ENCODE peak calls at places on chromosomes 16 and 17, in seven cellular contexts. X is tibial artery, O is cardiac fibroblast, N is uterus, F is stomach, R is IMR-90, Z is foreskin fibroblast. B is an unnamed sample.

GRCh38 chr16:12340151-12340733 is 363.7 kb downstream of the SNX29 start:
- DNase-seq in X (peak), O (peak), N (no peak), F (peak), R (peak), Z (peak), B (no peak)

GRCh38 chr17:56141046-56141839 is 12.0 kb upstream of the ANKFN1 start:
- DNase-seq in X (no peak), O (no peak), N (no peak), F (no peak), R (peak), Z (no peak), B (no peak)

GRCh38 chr16:68733570-68733969 is 3.5 kb upstream of the CDH1 start:
- DNase-seq in X (no peak), O (no peak), N (no peak), F (no peak), R (no peak), Z (no peak), B (no peak)

GRCh38 chr17:60601443-60602384 is 1.7 kb downstream of the PPM1D start:
- DNase-seq in X (no peak), O (peak), N (peak), F (peak), R (peak), Z (peak), B (no peak)

GRCh38 chr16:83215417-83216001 is 588.7 kb downstream of the CDH13 start:
- DNase-seq in X (no peak), O (peak), N (no peak), F (peak), R (peak), Z (peak), B (no peak)

GRCh38 chr17:33461051-33461450 is 168.0 kb upstream of the ASIC2 start:
- DNase-seq in X (no peak), O (no peak), N (no peak), F (no peak), R (no peak), Z (no peak), B (no peak)

GRCh38 chr17:9343513-9343912 is 232.1 kb downstream of the STX8 start:
- DNase-seq in X (no peak), O (no peak), N (peak), F (no peak), R (peak), Z (no peak), B (no peak)

GRCh38 chr17:57544381-57544780 is 200.7 kb downstream of the CCDC182 start:
- DNase-seq in X (no peak), O (no peak), N (no peak), F (no peak), R (no peak), Z (no peak), B (no peak)

GRCh38 chr16:54374136-54374535 is 87.5 kb upstream of the IRX3 start:
- DNase-seq in X (no peak), O (peak), N (no peak), F (no peak), R (peak), Z (peak), B (no peak)

GRCh38 chr17:43832168-43832975 is 574 bp downstream of the MPP3 start:
- DNase-seq in X (peak), O (peak), N (peak), F (peak), R (peak), Z (peak), B (peak)

GRCh38 chr16:89365044-89365467 is 125.3 kb downstream of the ANKRD11 start:
- DNase-seq in X (no peak), O (peak), N (no peak), F (no peak), R (peak), Z (peak), B (peak)

GRCh38 chr16:9351440-9351839 is 260.0 kb downstream of the HAPSTR1 start:
- DNase-seq in X (no peak), O (no peak), N (no peak), F (peak), R (no peak), Z (no peak), B (no peak)

GRCh38 chr16:4795181-4795827 is at the start of gene SMIM22:
- DNase-seq in X (no peak), O (no peak), N (no peak), F (peak), R (no peak), Z (no peak), B (no peak)

GRCh38 chr16:4358831-4359561 is 7.9 kb upstream of the PAM16 start:
- DNase-seq in X (peak), O (peak), N (peak), F (peak), R (no peak), Z (peak), B (no peak)

GRCh38 chr16:735982-736453 is 4.8 kb downstream of the CIAO3 start:
- DNase-seq in X (no peak), O (no peak), N (no peak), F (no peak), R (no peak), Z (no peak), B (no peak)

GRCh38 chr16:12010388-12011251 is 34.1 kb downstream of the SNX29 start:
- DNase-seq in X (no peak), O (peak), N (no peak), F (no peak), R (no peak), Z (peak), B (no peak)

GRCh38 chr16:22198547-22199293 is 7.4 kb upstream of the EEF2K start:
- DNase-seq in X (no peak), O (peak), N (no peak), F (no peak), R (peak), Z (peak), B (no peak)

GRCh38 chr17:57899822-57900221 is 50.0 kb upstream of the MRPS23 start:
- DNase-seq in X (no peak), O (no peak), N (peak), F (peak), R (no peak), Z (peak), B (no peak)

GRCh38 chr16:25009822-25010221 is 5.3 kb downstream of the ARHGAP17 start:
- DNase-seq in X (no peak), O (no peak), N (no peak), F (no peak), R (peak), Z (peak), B (no peak)

GRCh38 chr16:78097522-78097921 is 1.9 kb upstream of the WWOX start:
- DNase-seq in X (no peak), O (no peak), N (no peak), F (no peak), R (no peak), Z (no peak), B (no peak)

GRCh38 chr16:53018834-53019416 is 33.8 kb downstream of the CHD9NB start:
- DNase-seq in X (no peak), O (no peak), N (no peak), F (no peak), R (no peak), Z (no peak), B (no peak)

GRCh38 chr17:35765731-35766488 is 5.2 kb downstream of the C17orf50 start:
- DNase-seq in X (no peak), O (no peak), N (no peak), F (no peak), R (no peak), Z (no peak), B (no peak)

GRCh38 chr17:51657224-51657623 is 396.9 kb downstream of the UTP18 start:
- DNase-seq in X (no peak), O (no peak), N (no peak), F (no peak), R (no peak), Z (no peak), B (no peak)

GRCh38 chr17:64063766-64064224 is 43.4 kb upstream of the ICAM2 start:
- DNase-seq in X (no peak), O (peak), N (peak), F (peak), R (peak), Z (peak), B (no peak)

GRCh38 chr17:44137891-44138709 is 3.6 kb upstream of the HROB start:
- DNase-seq in X (peak), O (peak), N (peak), F (peak), R (peak), Z (peak), B (peak)

GRCh38 chr17:43079578-43080302 is 45.4 kb downstream of the BRCA1 start:
- DNase-seq in X (no peak), O (no peak), N (no peak), F (no peak), R (no peak), Z (no peak), B (no peak)

GRCh38 chr17:69677130-69677529 is 262.6 kb downstream of the MAP2K6 start:
- DNase-seq in X (no peak), O (peak), N (no peak), F (no peak), R (no peak), Z (peak), B (no peak)
- TF ChIP-seq CTCF in X (no peak), O (no peak), N (no peak), F (no peak), R (no peak), Z (no peak), B (no peak)

GRCh38 chr17:73148540-73149334 is 16.1 kb upstream of the SSTR2 start:
- DNase-seq in X (no peak), O (no peak), N (no peak), F (no peak), R (no peak), Z (no peak), B (no peak)

GRCh38 chr17:73140531-73140930 is 24.3 kb upstream of the SSTR2 start:
- DNase-seq in X (no peak), O (no peak), N (no peak), F (no peak), R (no peak), Z (no peak), B (no peak)

GRCh38 chr17:73141411-73141810 is 23.4 kb upstream of the SSTR2 start:
- DNase-seq in X (no peak), O (no peak), N (no peak), F (no peak), R (no peak), Z (no peak), B (no peak)

GRCh38 chr17:73142763-73143395 is 21.9 kb upstream of the SSTR2 start:
- DNase-seq in X (no peak), O (peak), N (no peak), F (no peak), R (peak), Z (peak), B (no peak)

GRCh38 chr17:73145641-73146040 is 19.2 kb upstream of the SSTR2 start:
- DNase-seq in X (no peak), O (no peak), N (no peak), F (no peak), R (no peak), Z (no peak), B (no peak)
- H3K4me3 ChIP-seq in X (no peak), O (no peak), N (no peak), F (no peak), R (no peak), Z (no peak), B (no peak)

DNA sequence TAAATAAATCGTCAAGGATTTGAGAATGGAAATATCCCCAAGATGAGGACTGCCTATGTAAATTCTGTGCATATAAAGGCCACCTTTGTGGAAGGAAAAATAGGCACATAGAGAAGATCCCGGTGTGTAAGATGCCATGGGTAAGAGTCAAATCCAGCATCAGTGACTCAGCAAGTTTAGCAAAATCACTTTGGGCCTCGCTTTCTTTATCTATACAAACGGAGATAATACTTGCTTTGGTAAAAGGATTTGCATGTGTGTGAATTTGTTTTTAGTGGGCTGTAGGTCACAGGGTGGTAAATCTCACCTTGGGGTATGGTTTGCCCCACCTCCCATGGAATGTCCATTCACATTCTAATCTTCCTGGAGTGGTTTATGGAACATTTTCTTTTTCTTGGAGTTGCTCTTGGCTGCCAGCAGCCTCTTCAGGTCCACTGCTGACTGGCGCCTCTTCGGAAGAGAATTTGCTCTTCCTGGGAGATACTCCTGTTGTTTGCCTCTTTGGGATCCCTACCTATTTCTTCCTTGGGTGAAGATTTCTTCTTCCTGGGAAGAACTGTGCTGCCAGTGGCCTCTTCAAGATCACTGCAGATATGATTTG is 587.6 kb downstream of the CDH11 start:
- DNase-seq in X (no peak), O (no peak), N (no peak), F (no peak), R (no peak), Z (no peak), B (no peak)
- TF ChIP-seq CTCF in X (no peak), O (no peak), N (no peak), F (no peak), R (no peak), Z (no peak), B (no peak)

GRCh38 chr17:74354561-74354960 is 7.1 kb downstream of the BTBD17 start:
- DNase-seq in X (no peak), O (no peak), N (no peak), F (no peak), R (no peak), Z (no peak), B (no peak)
- H3K4me3 ChIP-seq in X (no peak), O (no peak), N (no peak), F (no peak), R (no peak), Z (no peak), B (no peak)

DNA sequence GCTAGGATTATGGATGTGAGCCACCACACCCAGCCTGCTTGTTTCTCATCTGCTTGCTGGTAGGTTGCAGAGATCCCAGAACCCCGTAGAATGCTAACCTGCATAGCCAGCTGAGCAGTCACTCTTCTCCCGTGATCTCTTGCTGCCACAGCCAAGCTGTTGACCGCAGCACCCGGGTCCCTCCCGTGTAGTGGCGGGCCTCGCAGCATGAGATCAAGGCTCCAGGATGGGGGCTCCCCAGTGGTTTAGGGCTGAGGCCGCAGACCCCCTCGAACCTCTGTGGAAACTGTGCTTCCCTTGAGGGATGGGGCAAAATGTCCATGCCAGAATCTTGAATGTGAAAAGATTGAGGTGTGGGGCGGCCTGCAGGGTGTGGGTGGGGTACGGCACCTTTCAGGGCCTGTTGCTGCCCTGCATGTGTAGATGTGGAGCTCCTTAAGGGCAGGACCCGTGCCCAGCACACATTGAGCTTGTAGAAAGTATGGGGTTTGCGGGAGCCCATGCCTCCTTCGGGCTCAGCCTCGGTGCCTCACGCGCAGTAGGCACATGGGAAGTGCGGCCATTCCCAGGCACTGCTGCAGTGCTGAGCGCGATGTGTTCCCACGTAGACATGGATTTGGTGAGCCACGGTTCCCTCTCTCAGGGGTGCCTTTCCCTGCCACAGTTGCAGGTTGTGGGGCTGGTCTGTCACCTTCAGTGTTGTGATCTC is 99.9 kb downstream of the BANP start:
- DNase-seq in X (no peak), O (no peak), N (no peak), F (no peak), R (no peak), Z (no peak), B (no peak)
- TF ChIP-seq CTCF in X (no peak), O (no peak), N (no peak), F (no peak), R (no peak), Z (no peak), B (no peak)

GRCh38 chr16:86496262-86496928 is 13.9 kb upstream of the FOXF1 start:
- DNase-seq in X (no peak), O (no peak), N (no peak), F (no peak), R (no peak), Z (no peak), B (no peak)

GRCh38 chr16:86498155-86498651 is 12.1 kb upstream of the FOXF1 start:
- DNase-seq in X (no peak), O (no peak), N (no peak), F (no peak), R (peak), Z (no peak), B (no peak)

GRCh38 chr16:86497551-86498021 is 12.7 kb upstream of the FOXF1 start:
- DNase-seq in X (no peak), O (no peak), N (no peak), F (no peak), R (no peak), Z (no peak), B (no peak)

GRCh38 chr16:86495756-86496261 is 14.5 kb upstream of the FOXF1 start:
- DNase-seq in X (no peak), O (no peak), N (no peak), F (no peak), R (no peak), Z (no peak), B (no peak)

DNA sequence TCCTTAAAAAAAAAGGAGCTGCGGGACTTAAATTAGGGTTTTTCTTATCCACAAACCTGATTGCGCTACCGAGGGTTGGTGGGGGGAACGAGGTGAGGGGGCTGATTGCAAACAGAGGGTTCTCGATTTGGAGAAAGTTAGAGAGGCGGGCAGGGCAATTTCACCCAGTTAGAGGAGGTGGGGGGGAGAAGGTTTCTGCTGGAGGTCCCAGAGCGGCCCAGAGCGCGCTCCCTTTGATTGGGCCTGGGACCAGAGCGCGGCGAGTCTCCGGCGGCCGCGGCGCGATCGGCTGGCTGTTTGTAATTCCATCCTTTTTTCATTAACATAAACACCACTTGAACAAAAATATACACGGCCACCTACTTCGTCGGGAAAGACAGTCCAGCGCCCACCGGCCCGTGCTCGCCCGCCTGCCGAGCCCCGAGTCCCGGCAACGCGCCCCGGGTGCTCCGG is 13.4 kb upstream of the FOXF1 start:
- DNase-seq in X (no peak), O (no peak), N (no peak), F (no peak), R (peak), Z (no peak), B (no peak)
- H3K4me3 ChIP-seq in X (no peak), O (no peak), N (no peak), F (peak), R (peak), Z (no peak), B (no peak)

GRCh38 chr16:1985466-1986150 is 1.6 kb downstream of the GFER start:
- DNase-seq in X (no peak), O (no peak), N (no peak), F (no peak), R (no peak), Z (no peak), B (no peak)

GRCh38 chr16:1983053-1983543 is 895 bp upstream of the GFER start:
- DNase-seq in X (no peak), O (no peak), N (no peak), F (no peak), R (no peak), Z (no peak), B (no peak)

GRCh38 chr16:1984347-1985225 is 593 bp downstream of the GFER start:
- DNase-seq in X (no peak), O (peak), N (no peak), F (no peak), R (peak), Z (peak), B (no peak)

GRCh38 chr16:1981972-1982574 is 804 bp upstream of the NOXO1 start:
- DNase-seq in X (no peak), O (no peak), N (no peak), F (no peak), R (no peak), Z (no peak), B (no peak)

GRCh38 chr16:1983544-1984346 is at the start of gene GFER:
- DNase-seq in X (peak), O (peak), N (peak), F (peak), R (peak), Z (peak), B (peak)
- TF ChIP-seq CTCF in X (peak), O (peak), N (peak), F (no peak), R (peak), Z (peak), B (peak)

GRCh38 chr17:74390680-74391653 is 23.7 kb downstream of the GPR142 start:
- DNase-seq in X (no peak), O (no peak), N (no peak), F (no peak), R (no peak), Z (no peak), B (no peak)

GRCh38 chr17:74394275-74394950 is 27.1 kb downstream of the GPR142 start:
- DNase-seq in X (no peak), O (no peak), N (no peak), F (no peak), R (no peak), Z (no peak), B (no peak)

GRCh38 chr17:74393323-74393942 is 26.1 kb downstream of the GPR142 start:
- DNase-seq in X (no peak), O (no peak), N (no peak), F (no peak), R (no peak), Z (no peak), B (no peak)

GRCh38 chr17:74391771-74392170 is 24.5 kb downstream of the GPR142 start:
- DNase-seq in X (no peak), O (no peak), N (no peak), F (peak), R (no peak), Z (no peak), B (no peak)

GRCh38 chr17:74392848-74393247 is 25.5 kb downstream of the GPR142 start:
- DNase-seq in X (no peak), O (no peak), N (no peak), F (no peak), R (no peak), Z (no peak), B (no peak)
- H3K4me3 ChIP-seq in X (no peak), O (no peak), N (no peak), F (no peak), R (no peak), Z (no peak), B (no peak)

GRCh38 chr16:19410435-19411153 is 7.1 kb upstream of the TMC5 start:
- DNase-seq in X (no peak), O (no peak), N (no peak), F (peak), R (no peak), Z (peak), B (no peak)
- TF ChIP-seq CTCF in X (no peak), O (no peak), N (no peak), F (no peak), R (no peak), Z (peak), B (no peak)

B was measured in AG04449.